ENCODE peak calls at places on chromosome 9, in seven cellular contexts. F is stomach; Z is activated naive CD4-positive, alpha-beta T cell; N is Panc1; H is breast epithelium; C is glutamatergic neuron; J is NCI-H2029. S is an unnamed sample.

GRCh38 chr9:129656795-129657390 is 8.6 kb upstream of the PRRX2 start:
- DNase-seq in Z (no peak), N (peak; percentile 53), J (no peak), C (no peak), F (no peak), H (no peak), S (peak; percentile 67)

GRCh38 chr9:110148868-110149267 is 59.1 kb downstream of the C9orf152 start:
- DNase-seq in Z (no peak), H (no peak), C (peak; percentile 55), J (no peak), N (no peak), F (no peak), S (no peak)

GRCh38 chr9:38022995-38023394 is 46.0 kb downstream of the SHB start:
- DNase-seq in J (peak; percentile 73), F (peak; percentile 82), Z (no peak), N (no peak), H (peak; percentile 63), C (peak; percentile 66), S (no peak)

GRCh38 chr9:95724253-95724991 is 151.1 kb upstream of the ERCC6L2 start:
- DNase-seq in C (no peak), Z (peak; percentile 31), N (no peak), J (no peak), H (peak; percentile 17), F (no peak), S (no peak)

GRCh38 chr9:19358691-19359090 is 21.3 kb downstream of the RPS6 start:
- DNase-seq in H (no peak), Z (no peak), C (no peak), N (no peak), F (no peak), J (no peak), S (no peak)

GRCh38 chr9:109989296-109989695 is 209.3 kb downstream of the PALM2AKAP2 start:
- DNase-seq in F (no peak), J (no peak), N (no peak), C (no peak), H (no peak), Z (no peak), S (no peak)

GRCh38 chr9:96490534-96491078 is 40.6 kb downstream of the HABP4 start:
- DNase-seq in N (no peak), C (no peak), J (no peak), F (no peak), H (no peak), Z (no peak), S (no peak)

GRCh38 chr9:38527507-38527906 is 92.9 kb downstream of the ANKRD18A start:
- DNase-seq in Z (no peak), N (no peak), J (no peak), H (no peak), F (no peak), C (no peak), S (no peak)

GRCh38 chr9:126057036-126057435 is 269.6 kb upstream of the MVB12B start:
- DNase-seq in J (no peak), C (no peak), Z (no peak), F (no peak), H (no peak), N (no peak), S (no peak)

GRCh38 chr9:95249986-95250385 is 67.5 kb downstream of the FANCC start:
- DNase-seq in Z (no peak), H (no peak), C (no peak), F (no peak), N (no peak), J (peak; percentile 62), S (no peak)

GRCh38 chr9:129202613-129203555 is 24.8 kb upstream of the IER5L start:
- DNase-seq in Z (peak; percentile 86), F (peak; percentile 87), C (peak; percentile 91), N (no peak), J (peak; percentile 48), H (peak; percentile 70), S (peak; percentile 70)

GRCh38 chr9:77210116-77210515 is 32.8 kb downstream of the VPS13A start:
- DNase-seq in F (no peak), N (no peak), C (no peak), Z (no peak), J (no peak), H (no peak), S (no peak)

GRCh38 chr9:82271099-82271498 is 282.5 kb downstream of the SPATA31D1 start:
- DNase-seq in N (no peak), C (no peak), Z (no peak), F (no peak), J (no peak), H (no peak), S (no peak)

GRCh38 chr9:89839952-89840351 is 235.1 kb downstream of the GADD45G start:
- DNase-seq in J (no peak), Z (no peak), C (no peak), N (no peak), F (no peak), H (no peak), S (no peak)

GRCh38 chr9:69758001-69758730 is 1.6 kb downstream of the PTAR1 start:
- DNase-seq in C (no peak), N (no peak), H (no peak), Z (no peak), F (no peak), J (peak; percentile 20), S (no peak)

GRCh38 chr9:37167456-37167855 is 47.1 kb downstream of the ZCCHC7 start:
- DNase-seq in N (no peak), H (no peak), F (no peak), C (no peak), Z (no peak), J (no peak), S (no peak)

GRCh38 chr9:134438204-134438788 is 112.0 kb downstream of the RXRA start:
- DNase-seq in H (no peak), C (no peak), F (peak; percentile 59), Z (no peak), J (no peak), N (no peak), S (no peak)

GRCh38 chr9:34465468-34465867 is 6.9 kb downstream of the DNAI1 start:
- DNase-seq in N (no peak), F (no peak), Z (no peak), J (no peak), C (no peak), H (no peak), S (no peak)

GRCh38 chr9:34413229-34413852 is 36.6 kb upstream of the MYORG start:
- DNase-seq in J (no peak), H (no peak), F (peak; percentile 29), Z (no peak), N (no peak), C (no peak), S (no peak)

GRCh38 chr9:38284768-38285080 is 107.8 kb upstream of the ALDH1B1 start:
- DNase-seq in N (no peak), F (no peak), Z (no peak), J (peak; percentile 70), H (no peak), C (peak; percentile 65), S (no peak)

GRCh38 chr9:96232539-96233241 is 69.3 kb downstream of the HSD17B3 start:
- DNase-seq in C (peak; percentile 69), Z (no peak), J (peak; percentile 28), N (no peak), F (no peak), H (no peak), S (no peak)

GRCh38 chr9:134395727-134396257 is 69.5 kb downstream of the RXRA start:
- DNase-seq in Z (no peak), F (no peak), C (no peak), H (no peak), N (no peak), J (no peak), S (no peak)

GRCh38 chr9:111427186-111427585 is 57.0 kb downstream of the ECPAS start:
- DNase-seq in H (no peak), N (peak; percentile 4), Z (no peak), C (no peak), J (no peak), F (no peak), S (no peak)

GRCh38 chr9:128470560-128470959 is 14.8 kb downstream of the ODF2 start:
- DNase-seq in F (no peak), Z (no peak), N (no peak), H (no peak), C (no peak), J (no peak), S (no peak)

GRCh38 chr9:113997610-113998009 is 80.5 kb downstream of the AMBP start:
- DNase-seq in J (no peak), Z (no peak), F (peak; percentile 17), C (no peak), H (no peak), N (no peak), S (no peak)

GRCh38 chr9:134618163-134618822 is 23.3 kb upstream of the COL5A1 start:
- DNase-seq in Z (no peak), H (no peak), N (no peak), C (no peak), J (no peak), F (no peak), S (no peak)

GRCh38 chr9:41229408-41230401 is 40.6 kb upstream of the ZNG1F start:
- DNase-seq in C (no peak), F (no peak), J (no peak), Z (no peak), H (no peak), N (no peak), S (no peak)

GRCh38 chr9:110334871-110335270 is 2.8 kb downstream of the TXNDC8 start:
- DNase-seq in J (peak; percentile 37), H (no peak), Z (no peak), C (no peak), N (no peak), F (no peak), S (no peak)

GRCh38 chr9:135507104-135508035 is 6.9 kb downstream of the MRPS2 start:
- DNase-seq in F (no peak), J (no peak), Z (no peak), N (no peak), H (no peak), C (no peak), S (no peak)

GRCh38 chr9:1875251-1875851 is 139.8 kb upstream of the SMARCA2 start:
- DNase-seq in F (no peak), C (no peak), J (no peak), N (no peak), Z (no peak), H (no peak), S (no peak)

GRCh38 chr9:37515620-37516258 is 30.0 kb downstream of the POLR1E start:
- DNase-seq in F (no peak), C (no peak), J (no peak), Z (no peak), H (no peak), N (no peak), S (no peak)

GRCh38 chr9:93317495-93318094 is 133.7 kb downstream of the WNK2 start:
- DNase-seq in Z (no peak), F (no peak), N (no peak), C (no peak), J (no peak), H (no peak), S (no peak)

GRCh38 chr9:88993327-88993726 is 2.1 kb downstream of the S1PR3 start:
- DNase-seq in H (no peak), Z (no peak), F (no peak), N (no peak), J (no peak), C (no peak), S (no peak)

GRCh38 chr9:752201-752600 is 89.3 kb upstream of the DMRT1 start:
- DNase-seq in Z (no peak), J (no peak), C (no peak), F (no peak), N (no peak), H (no peak), S (peak; percentile 21)

GRCh38 chr9:61674882-61675281 is 485.0 kb downstream of the SPATA31A7 start:
- DNase-seq in H (no peak), F (no peak), C (no peak), Z (no peak), J (no peak), N (no peak), S (no peak)